ENCODE peak calls at places on chromosome 10, in nine cellular contexts. P is tibial artery, C is bronchial epithelial cell, Y is uterus, I is body of pancreas, U is K562, V is Peyer's patch, A is GM13976, X is HFF-Myc. O is an unnamed sample.

GRCh38 chr10:43819464-43820225 is 171.0 kb upstream of the ZNF32 start:
- DNase-seq in C (no peak), A (no peak), P (no peak), X (no peak), V (no peak), Y (no peak), U (no peak), I (no peak), O (no peak)

GRCh38 chr10:48457949-48458661 is 146.8 kb downstream of the ARHGAP22 start:
- DNase-seq in I (no peak), X (no peak), Y (no peak), C (no peak), A (no peak), P (no peak), U (no peak), V (peak; percentile 28), O (no peak)

GRCh38 chr10:30630571-30630970 is 1.0 kb upstream of the LYZL2 start:
- DNase-seq in X (no peak), I (no peak), U (no peak), V (no peak), Y (no peak), C (peak; percentile 19), P (no peak), A (no peak), O (no peak)

GRCh38 chr10:131814567-131815290 is 86.1 kb upstream of the PPP2R2D start:
- DNase-seq in U (no peak), Y (no peak), C (no peak), A (no peak), X (no peak), V (no peak), I (no peak), P (peak; percentile 53), O (no peak)

GRCh38 chr10:104323085-104323484 is 15.2 kb downstream of the ITPRIP start:
- DNase-seq in I (no peak), Y (no peak), X (no peak), P (peak; percentile 19), C (no peak), U (no peak), V (peak; percentile 15), A (no peak), O (no peak)

GRCh38 chr10:127196227-127196954 is at the start of gene INSYN2A:
- DNase-seq in X (no peak), Y (no peak), P (no peak), A (no peak), I (no peak), C (peak; percentile 25), U (no peak), V (no peak), O (no peak)

GRCh38 chr10:22740180-22740579 is 25.8 kb upstream of the PIP4K2A start:
- DNase-seq in C (no peak), V (no peak), U (no peak), A (no peak), X (peak; percentile 29), P (no peak), Y (no peak), I (no peak), O (no peak)

GRCh38 chr10:13834581-13835286 is 248.0 kb downstream of the PRPF18 start:
- DNase-seq in X (no peak), C (no peak), P (no peak), A (no peak), V (peak; percentile 52), Y (no peak), I (peak; percentile 59), U (no peak), O (no peak)

GRCh38 chr10:92702301-92702916 is 12.7 kb downstream of the HHEX start:
- DNase-seq in I (no peak), A (no peak), C (no peak), P (no peak), U (no peak), X (no peak), Y (no peak), V (no peak), O (no peak)

GRCh38 chr10:972763-973162 is 15.5 kb upstream of the GTPBP4 start:
- DNase-seq in C (no peak), A (no peak), Y (no peak), V (peak; percentile 36), I (no peak), U (no peak), P (no peak), X (no peak), O (no peak)

GRCh38 chr10:102491136-102491535 is 11.4 kb downstream of the ACTR1A start:
- DNase-seq in V (no peak), A (no peak), I (no peak), C (no peak), P (no peak), X (no peak), Y (no peak), U (no peak), O (no peak)

GRCh38 chr10:121158988-121159579 is 307.9 kb downstream of the WDR11 start:
- DNase-seq in U (no peak), Y (no peak), X (no peak), C (peak; percentile 86), I (peak; percentile 59), A (no peak), V (peak; percentile 47), P (no peak), O (no peak)

GRCh38 chr10:110442746-110443145 is 55.0 kb upstream of the DUSP5 start:
- DNase-seq in P (peak; percentile 51), X (no peak), A (no peak), U (no peak), V (peak; percentile 37), Y (no peak), I (no peak), C (no peak), O (no peak)

GRCh38 chr10:33273295-33274002 is 61.0 kb downstream of the NRP1 start:
- DNase-seq in P (peak; percentile 96), C (peak; percentile 92), A (no peak), X (peak; percentile 75), I (peak; percentile 91), U (no peak), Y (peak; percentile 64), V (peak; percentile 71), O (no peak)

GRCh38 chr10:87850742-87851205 is 12.6 kb downstream of the KLLN start:
- DNase-seq in X (peak; percentile 57), P (peak; percentile 68), Y (peak; percentile 76), C (peak; percentile 62), I (peak; percentile 83), U (peak; percentile 43), A (peak; percentile 30), V (peak; percentile 81), O (no peak)

DNA sequence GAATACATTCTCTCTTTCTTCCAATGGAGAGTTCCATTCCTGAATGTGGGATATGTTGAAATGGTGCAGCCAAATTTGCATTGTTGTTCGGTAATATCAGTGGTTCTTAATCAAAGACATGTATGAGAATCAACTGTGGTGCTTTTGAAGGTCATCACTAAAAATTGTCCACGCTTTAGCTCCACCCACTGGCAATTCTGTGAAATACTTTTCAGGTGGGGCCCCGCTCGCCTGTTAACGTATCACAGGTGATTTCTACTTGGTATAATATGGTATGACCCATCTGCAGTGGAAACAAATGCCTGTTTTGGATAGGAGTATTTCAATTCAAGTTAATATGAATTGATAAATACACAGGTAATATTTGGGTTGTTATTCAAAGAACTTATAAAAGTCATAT is 178.4 kb downstream of the NSUN6 start:
- DNase-seq in Y (no peak), X (no peak), C (no peak), I (peak; percentile 31), P (no peak), A (no peak), U (peak; percentile 32), V (no peak), O (no peak)
- TF ChIP-seq CTCF in Y (no peak), X (no peak), C (no peak), I (peak; percentile 25), P (no peak), A (no peak), U (peak; percentile 47), V (no peak), O (peak; percentile 43)

GRCh38 chr10:55668326-55668922 is 692.6 kb downstream of the ZWINT start:
- DNase-seq in I (peak; percentile 3), U (no peak), X (no peak), V (no peak), Y (no peak), C (peak; percentile 21), P (no peak), A (no peak), O (no peak)
- TF ChIP-seq CTCF in I (peak; percentile 15), U (no peak), X (peak; percentile 13), V (no peak), Y (no peak), C (no peak), P (no peak), A (peak; percentile 7), O (peak; percentile 24)

GRCh38 chr10:119149723-119150122 is 15.8 kb downstream of the SFXN4 start:
- DNase-seq in V (no peak), A (no peak), U (no peak), X (no peak), Y (no peak), C (no peak), P (peak; percentile 37), I (no peak), O (no peak)
- TF ChIP-seq CTCF in V (no peak), A (no peak), U (no peak), X (peak; percentile 29), Y (no peak), C (no peak), P (no peak), I (no peak), O (no peak)

DNA sequence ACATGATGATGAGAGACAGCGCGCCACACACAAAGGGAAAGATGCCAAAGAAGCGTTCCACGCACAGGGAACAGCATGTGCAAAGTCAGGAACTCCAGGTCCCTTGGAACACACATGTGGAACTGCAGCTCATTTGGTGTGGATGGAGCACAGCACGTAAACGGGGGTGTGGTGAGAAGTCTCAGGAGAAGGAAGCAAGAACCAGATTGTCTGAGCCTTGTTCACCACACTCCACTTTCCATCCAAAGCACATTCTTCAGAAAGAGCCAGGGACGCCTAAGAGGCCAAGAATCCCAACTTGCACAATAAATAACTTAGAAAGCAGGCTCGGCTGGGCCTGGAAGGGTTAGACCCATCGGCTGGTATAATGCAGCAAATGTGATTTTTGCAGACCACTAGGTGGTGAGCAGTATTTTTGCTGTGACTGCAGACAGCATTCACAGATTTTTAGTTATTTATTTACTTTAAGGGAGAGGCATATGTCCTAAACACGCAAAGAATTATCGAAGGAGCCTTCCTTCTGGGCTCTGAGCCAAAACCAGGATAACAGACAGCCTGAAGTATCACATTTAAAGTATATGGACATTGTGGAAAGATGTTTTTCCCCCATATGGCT is 27.9 kb upstream of the ASCC1 start:
- DNase-seq in P (peak; percentile 95), X (peak; percentile 91), A (no peak), Y (peak; percentile 83), C (peak; percentile 61), V (peak; percentile 70), U (peak; percentile 62), I (peak; percentile 57), O (no peak)
- TF ChIP-seq CTCF in P (peak; percentile 31), X (peak; percentile 35), A (no peak), Y (peak; percentile 20), C (no peak), V (peak; percentile 22), U (peak; percentile 41), I (no peak), O (peak; percentile 19)

DNA sequence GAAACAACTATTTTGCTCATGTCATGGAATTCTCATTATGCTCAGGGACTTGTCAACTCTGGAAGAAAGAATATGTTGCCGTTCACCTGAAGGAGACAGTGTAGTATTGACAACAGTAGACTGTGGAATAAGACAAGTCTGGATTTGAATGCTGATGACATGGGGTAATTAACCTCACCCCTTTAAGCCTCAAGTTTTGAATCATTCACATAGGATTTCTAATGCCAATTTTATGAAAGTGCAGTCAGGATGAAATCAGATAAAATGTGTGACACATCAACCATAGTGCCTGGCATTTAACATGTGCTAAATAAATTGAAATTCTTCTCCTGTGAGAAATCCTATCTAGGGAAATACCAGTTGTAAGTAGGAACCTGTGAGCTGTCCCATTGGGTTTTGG is 305.8 kb downstream of the KIF20B start:
- DNase-seq in V (no peak), U (no peak), X (no peak), A (no peak), P (no peak), C (peak; percentile 99), I (no peak), Y (no peak), O (no peak)
- TF ChIP-seq CTCF in V (no peak), U (no peak), X (no peak), A (no peak), P (no peak), C (peak; percentile 47), I (no peak), Y (no peak), O (no peak)